ENCODE peak calls at places on chromosome 20, in six cellular contexts. D is anterior cingulate cortex; C is stimulated activated naive CD8-positive, alpha-beta T cell treated with anti-CD3 and anti-CD28 coated beads, Interleukin-15, Interleukin-2, amounts not matched to agents 100 U/mL and 50 U/mL, for 24 hours; A is hepatic stellate cell; M is brain microvascular endothelial cell; I is NCI-H774. J is an unnamed sample.

GRCh38 chr20:44138859-44139258 is 48.1 kb downstream of the JPH2 start:
- DNase-seq in D (no peak), C (no peak), A (peak), M (no peak), I (no peak), J (no peak)

GRCh38 chr20:3759316-3759715 is 8.2 kb downstream of the ADISSP start:
- DNase-seq in D (no peak), C (no peak), A (no peak), M (no peak), I (no peak), J (no peak)

GRCh38 chr20:33746325-33746998 is 14.7 kb downstream of the ZNF341 start:
- DNase-seq in D (no peak), C (no peak), A (no peak), M (no peak), I (no peak), J (no peak)

GRCh38 chr20:3382836-3383235 is 24.6 kb downstream of the DNAAF9 start:
- DNase-seq in D (no peak), C (no peak), A (no peak), M (no peak), I (no peak), J (no peak)

GRCh38 chr20:1332749-1333300 is 3.9 kb upstream of the SDCBP2 start:
- DNase-seq in D (no peak), C (no peak), A (no peak), M (no peak), I (no peak), J (no peak)

GRCh38 chr20:57653546-57653900 is 33.3 kb upstream of the ZBP1 start:
- DNase-seq in D (no peak), C (no peak), A (peak), M (no peak), I (no peak), J (no peak)

GRCh38 chr20:9458075-9458818 is 56.1 kb upstream of the LAMP5 start:
- DNase-seq in D (no peak), C (no peak), A (no peak), M (peak), I (no peak), J (peak)

GRCh38 chr20:33277471-33278441 is 5.3 kb upstream of the BPIFB1 start:
- DNase-seq in D (no peak), C (no peak), A (no peak), M (no peak), I (no peak), J (no peak)

GRCh38 chr20:7348253-7348652 is 580.8 kb downstream of the BMP2 start:
- DNase-seq in D (no peak), C (no peak), A (no peak), M (no peak), I (no peak), J (no peak)

GRCh38 chr20:8151371-8151770 is 19.3 kb downstream of the PLCB1 start:
- DNase-seq in D (no peak), C (no peak), A (no peak), M (no peak), I (no peak), J (no peak)

GRCh38 chr20:4082406-4083102 is 67.2 kb upstream of the RNF24 start:
- DNase-seq in D (no peak), C (peak), A (peak), M (peak), I (no peak), J (peak)

GRCh38 chr20:63635431-63636141 is 8.7 kb upstream of the GMEB2 start:
- DNase-seq in D (no peak), C (peak), A (no peak), M (no peak), I (no peak), J (no peak)

GRCh38 chr20:22920898-22921297 is 114.2 kb upstream of the SSTR4 start:
- DNase-seq in D (no peak), C (no peak), A (no peak), M (no peak), I (peak), J (no peak)

GRCh38 chr20:61886721-61887658 is 178.7 kb downstream of the TAF4 start:
- DNase-seq in D (peak), C (peak), A (peak), M (peak), I (peak), J (no peak)

GRCh38 chr20:55160996-55161395 is 685.6 kb downstream of the DOK5 start:
- DNase-seq in D (no peak), C (no peak), A (no peak), M (no peak), I (no peak), J (peak)

GRCh38 chr20:6580486-6580885 is 187.0 kb upstream of the BMP2 start:
- DNase-seq in D (no peak), C (no peak), A (no peak), M (no peak), I (no peak), J (no peak)

GRCh38 chr20:41889871-41890224 is 271.7 kb upstream of the CHD6 start:
- DNase-seq in D (no peak), C (no peak), A (no peak), M (no peak), I (no peak), J (no peak)

GRCh38 chr20:46132705-46133120 is 14.6 kb downstream of the CD40 start:
- DNase-seq in D (peak), C (peak), A (peak), M (peak), I (peak), J (peak)

J was measured in A172.